ENCODE peak calls at places on chromosome 18, in five cellular contexts. U is H9; Y is neuronal stem cell; T is CD4-positive, alpha-beta memory T cell; A is HepG2. H is an unnamed sample. For H3K4me1, the result is how much of the 10 kb centered on the place peaks cover.

GRCh38 chr18:36181898-36182506 is 5.3 kb upstream of the MOCOS start:
- DNase-seq in U (no peak), Y (no peak), T (no peak), A (peak), H (no peak)

GRCh38 chr18:36284671-36285295 is 12.7 kb upstream of the FHOD3 start:
- DNase-seq in U (peak), Y (peak), T (peak), A (peak), H (no peak)

GRCh38 chr18:269480-270090 is 1.7 kb upstream of the THOC1 start:
- DNase-seq in U (no peak), Y (no peak), T (no peak), A (peak), H (no peak)

GRCh38 chr18:13437801-13438506 is 219.4 kb downstream of the LDLRAD4 start:
- DNase-seq in U (no peak), Y (no peak), T (peak), A (no peak), H (no peak)

GRCh38 chr18:72847134-72847533 is 20.7 kb downstream of the NETO1 start:
- DNase-seq in U (no peak), Y (no peak), T (no peak), A (no peak), H (no peak)

GRCh38 chr18:27363918-27364317 is 178.8 kb upstream of the CHST9 start:
- DNase-seq in U (no peak), Y (no peak), T (no peak), A (peak), H (no peak)

GRCh38 chr18:394997-395383 is 105.5 kb downstream of the COLEC12 start:
- DNase-seq in U (no peak), Y (no peak), T (no peak), A (no peak), H (peak)

GRCh38 chr18:36412778-36413177 is 115.3 kb downstream of the FHOD3 start:
- DNase-seq in U (peak), Y (no peak), T (no peak), A (peak), H (no peak)

GRCh38 chr18:9642799-9643445 is 28.6 kb upstream of the PPP4R1 start:
- DNase-seq in U (no peak), Y (no peak), T (no peak), A (no peak), H (no peak)

GRCh38 chr18:54774423-54774822 is 53.9 kb upstream of the RAB27B start:
- DNase-seq in U (no peak), Y (no peak), T (no peak), A (no peak), H (no peak)

GRCh38 chr18:6406075-6406909 is 8.4 kb downstream of the L3MBTL4 start:
- DNase-seq in U (no peak), Y (no peak), T (no peak), A (peak), H (no peak)

GRCh38 chr18:46182633-46183401 is 78.6 kb downstream of the HAUS1 start:
- DNase-seq in U (no peak), Y (no peak), T (no peak), A (no peak), H (no peak)

DNA sequence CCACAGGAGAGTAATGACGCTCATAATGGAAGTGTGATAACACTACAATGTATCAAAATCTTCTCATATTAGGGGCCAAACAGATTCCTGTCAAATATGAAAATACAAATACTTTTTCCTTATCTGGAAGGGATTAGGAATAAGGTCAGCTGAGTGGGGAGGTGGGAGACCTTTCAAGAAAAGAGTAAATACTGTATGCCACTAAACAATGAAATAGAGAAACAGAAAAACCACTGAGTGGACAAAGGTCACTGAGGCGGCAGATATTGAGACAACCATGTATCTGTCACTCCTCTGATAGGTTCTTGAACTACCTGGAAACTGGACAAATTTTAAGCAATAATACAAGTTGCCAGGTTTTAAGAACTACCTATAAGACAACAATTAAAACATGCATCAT is 59.3 kb downstream of the RTTN start:
- DNase-seq in U (no peak), Y (no peak), T (no peak), A (peak), H (no peak)
- H3K4me1 ChIP-seq in U (under half), Y (under half), T (under half), A (under half), H (under half)

GRCh38 chr18:48852792-48853191 is 98.0 kb downstream of the SMAD7 start:
- DNase-seq in U (no peak), Y (no peak), T (no peak), A (no peak), H (no peak)

GRCh38 chr18:48850891-48851302 is 99.9 kb downstream of the SMAD7 start:
- DNase-seq in U (no peak), Y (no peak), T (no peak), A (no peak), H (peak)

GRCh38 chr18:48852292-48852691 is 98.5 kb downstream of the SMAD7 start:
- DNase-seq in U (no peak), Y (no peak), T (no peak), A (no peak), H (no peak)

GRCh38 chr18:48853588-48853987 is 97.2 kb downstream of the SMAD7 start:
- DNase-seq in U (no peak), Y (no peak), T (no peak), A (no peak), H (no peak)

GRCh38 chr18:48851563-48851962 is 99.2 kb downstream of the SMAD7 start:
- DNase-seq in U (no peak), Y (no peak), T (no peak), A (no peak), H (peak)
- H3K4me1 ChIP-seq in U (under half), Y (under half), T (under half), A (under half), H (under half)

GRCh38 chr18:75268206-75268605 is 57.6 kb downstream of the TSHZ1 start:
- DNase-seq in U (no peak), Y (no peak), T (no peak), A (no peak), H (no peak)
- H3K4me1 ChIP-seq in U (under half), Y (under half), T (under half), A (under half), H (under half)

DNA sequence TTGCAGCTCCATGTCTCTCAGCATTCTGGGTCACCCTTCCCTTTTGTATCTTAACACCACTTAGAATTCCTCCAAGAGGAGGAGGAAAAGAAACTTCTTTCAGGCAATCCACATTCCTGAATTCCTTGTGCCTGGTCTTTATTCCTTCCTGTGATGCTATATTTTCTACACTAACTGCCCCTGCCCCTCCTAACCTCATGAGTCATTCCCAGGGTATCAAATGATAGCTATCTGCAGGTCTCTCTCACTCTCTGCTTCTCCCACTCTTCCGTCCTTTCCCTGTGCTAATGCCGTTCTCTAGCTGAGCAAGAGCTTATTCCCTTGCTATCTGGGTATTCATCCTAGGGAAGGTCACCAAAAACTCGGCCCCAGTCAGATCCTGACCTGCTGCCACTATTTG is 395.0 kb upstream of the TCF4 start:
- DNase-seq in U (peak), Y (no peak), T (no peak), A (no peak), H (no peak)
- H3K4me1 ChIP-seq in U (under half), Y (under half), T (under half), A (under half), H (under half)

GRCh38 chr18:63206433-63207153 is 113.0 kb downstream of the BCL2 start:
- DNase-seq in U (no peak), Y (no peak), T (no peak), A (no peak), H (no peak)
- H3K4me1 ChIP-seq in U (under half), Y (under half), T (half or more), A (under half), H (under half)

H was measured in right cardiac atrium.